ENCODE peak calls at places on chromosome 9, in four cellular contexts. C is bronchial epithelial cell, M is Calu3, S is HTR-8/SVneo. G is an unnamed sample.

GRCh38 chr9:97980918-97981827 is 2.0 kb upstream of the ANP32B start:
- DNase-seq in S (no peak), M (no peak), C (no peak), G (no peak)

GRCh38 chr9:130172858-130173461 is 756 bp downstream of the NCS1 start:
- DNase-seq in M (peak; percentile 18), C (no peak), S (no peak), G (no peak)

GRCh38 chr9:104861406-104861805 is 66.5 kb downstream of the ABCA1 start:
- DNase-seq in S (no peak), M (no peak), C (no peak), G (no peak)

GRCh38 chr9:71218774-71219173 is 97.4 kb upstream of the TRPM3 start:
- DNase-seq in C (peak; percentile 61), M (no peak), S (no peak), G (no peak)

GRCh38 chr9:78893758-78894157 is 596.8 kb downstream of the PSAT1 start:
- DNase-seq in M (no peak), S (no peak), C (no peak), G (no peak)

GRCh38 chr9:1170918-1171317 is 120.8 kb downstream of the DMRT2 start:
- DNase-seq in S (no peak), M (no peak), C (no peak), G (no peak)

GRCh38 chr9:110875275-110875674 is 163.0 kb downstream of the LPAR1 start:
- DNase-seq in S (no peak), C (no peak), M (no peak), G (no peak)

GRCh38 chr9:87497080-87497603 is 525 bp upstream of the DAPK1 start:
- DNase-seq in S (no peak), C (no peak), M (no peak), G (no peak)

GRCh38 chr9:127779136-127779981 is 893 bp upstream of the SH2D3C start:
- DNase-seq in S (no peak), M (no peak), C (no peak), G (no peak)

GRCh38 chr9:137669261-137669672 is 50.5 kb downstream of the EHMT1 start:
- DNase-seq in M (no peak), C (no peak), S (no peak), G (no peak)

GRCh38 chr9:77457916-77458592 is 190.1 kb downstream of the GNA14 start:
- DNase-seq in M (peak; percentile 61), C (peak; percentile 59), S (peak; percentile 60), G (peak; percentile 71)

GRCh38 chr9:128908372-128908771 is 12.4 kb upstream of the PHYHD1 start:
- DNase-seq in S (no peak), M (no peak), C (no peak), G (no peak)

GRCh38 chr9:128412120-128412790 is 8.4 kb upstream of the CERCAM start:
- DNase-seq in M (peak; percentile 61), C (peak; percentile 29), S (no peak), G (peak; percentile 52)

GRCh38 chr9:130920762-130921482 is 18.1 kb downstream of the FIBCD1 start:
- DNase-seq in C (no peak), S (no peak), M (no peak), G (no peak)

GRCh38 chr9:101580076-101580475 is 14.7 kb downstream of the PPP3R2 start:
- DNase-seq in S (no peak), M (no peak), C (no peak), G (no peak)

GRCh38 chr9:135335691-135336181 is 143.8 kb upstream of the PPP1R26 start:
- DNase-seq in M (no peak), S (no peak), C (no peak), G (no peak)

GRCh38 chr9:121861501-121862180 is 210.2 kb downstream of the DAB2IP start:
- DNase-seq in S (peak; percentile 39), M (peak; percentile 8), C (no peak), G (peak; percentile 32)

GRCh38 chr9:5708414-5708813 is 79.5 kb downstream of the RIC1 start:
- DNase-seq in C (no peak), S (no peak), M (no peak), G (no peak)

GRCh38 chr9:121640076-121640475 is 11.4 kb upstream of the DAB2IP start:
- DNase-seq in M (peak; percentile 58), S (peak; percentile 50), C (no peak), G (peak; percentile 50)

GRCh38 chr9:82957526-82958379 is 105.2 kb downstream of the RASEF start:
- DNase-seq in M (no peak), S (no peak), C (no peak), G (no peak)

GRCh38 chr9:74173284-74173683 is 323.9 kb upstream of the RORB start:
- DNase-seq in C (no peak), M (no peak), S (no peak), G (no peak)

GRCh38 chr9:25990376-25990775 is 312.1 kb upstream of the TUSC1 start:
- DNase-seq in M (no peak), C (no peak), S (no peak), G (no peak)

GRCh38 chr9:33113799-33114547 is 37.5 kb upstream of the SMU1 start:
- DNase-seq in M (no peak), S (no peak), C (no peak), G (no peak)

GRCh38 chr9:100324594-100325200 is 28.0 kb downstream of the TEX10 start:
- DNase-seq in S (peak; percentile 3), M (no peak), C (peak; percentile 47), G (peak; percentile 30)

GRCh38 chr9:76988941-76989340 is 30.5 kb upstream of the FOXB2 start:
- DNase-seq in S (no peak), C (no peak), M (no peak), G (no peak)

GRCh38 chr9:84136119-84136868 is 155.7 kb downstream of the RMI1 start:
- DNase-seq in M (peak; percentile 9), S (no peak), C (peak; percentile 95), G (peak; percentile 72)

GRCh38 chr9:8823131-8823895 is 1023.7 kb upstream of the DMAC1 start:
- DNase-seq in S (no peak), C (no peak), M (no peak), G (no peak)

GRCh38 chr9:34974664-34975063 is 14.9 kb upstream of the DNAJB5 start:
- DNase-seq in S (no peak), C (no peak), M (no peak), G (no peak)

GRCh38 chr9:108869092-108869725 is 7.1 kb downstream of the ACTL7A start:
- DNase-seq in S (no peak), C (peak; percentile 81), M (peak; percentile 45), G (peak; percentile 59)

GRCh38 chr9:70981312-70981711 is 140.1 kb downstream of the TRPM3 start:
- DNase-seq in C (no peak), M (no peak), S (no peak), G (no peak)

GRCh38 chr9:14097215-14097614 is 216.7 kb downstream of the NFIB start:
- DNase-seq in C (peak; percentile 64), M (peak; percentile 30), S (no peak), G (no peak)

GRCh38 chr9:87422999-87423398 is 74.7 kb upstream of the DAPK1 start:
- DNase-seq in S (no peak), M (no peak), C (no peak), G (no peak)

GRCh38 chr9:16715404-16715803 is 155.1 kb downstream of the BNC2 start:
- DNase-seq in S (no peak), C (no peak), M (no peak), G (no peak)

GRCh38 chr9:132267660-132268059 is 87.1 kb downstream of the SETX start:
- DNase-seq in M (no peak), C (no peak), S (no peak), G (no peak)

GRCh38 chr9:92738661-92739081 is 26.0 kb downstream of the BICD2 start:
- DNase-seq in C (peak; percentile 82), S (no peak), M (no peak), G (no peak)